ENCODE peak calls at places on chromosomes 3 and 15, in six cellular contexts. One of them, this sample, is unnamed.
A peak's percentile ranks its signal among the peaks of the same experiment; 100 is the strongest.

GRCh38 chr3:16199769-16200168 is 25.3 kb downstream of the GALNT15 start:
- DNase-seq in GM23248: no peak
- DNase-seq in NCI-H1417: no peak
- DNase-seq in activated effector memory CD4-positive, alpha-beta T cell treated with Interleukin-2 at 50 U/mL for 16 hours: no peak
- DNase-seq in H54: no peak
- DNase-seq in NCI-H510A: no peak
- DNase-seq in this sample: no peak

GRCh38 chr15:63430766-63431451 is 49.3 kb upstream of the CA12 start:
- DNase-seq in NCI-H510A: no peak
- DNase-seq in H54: no peak
- DNase-seq in activated effector memory CD4-positive, alpha-beta T cell treated with Interleukin-2 at 50 U/mL for 16 hours: no peak
- DNase-seq in GM23248: peak; percentile 40
- DNase-seq in NCI-H1417: no peak
- DNase-seq in this sample: no peak

GRCh38 chr3:99551520-99551919 is 86.9 kb upstream of the COL8A1 start:
- DNase-seq in H54: no peak
- DNase-seq in GM23248: peak; percentile 25
- DNase-seq in NCI-H510A: no peak
- DNase-seq in activated effector memory CD4-positive, alpha-beta T cell treated with Interleukin-2 at 50 U/mL for 16 hours: no peak
- DNase-seq in NCI-H1417: no peak
- DNase-seq in this sample: no peak

GRCh38 chr3:133663569-133664313 is 2.0 kb upstream of the TOPBP1 start:
- DNase-seq in NCI-H510A: peak; percentile 47
- DNase-seq in H54: peak; percentile 57
- DNase-seq in GM23248: peak; percentile 75
- DNase-seq in activated effector memory CD4-positive, alpha-beta T cell treated with Interleukin-2 at 50 U/mL for 16 hours: no peak
- DNase-seq in NCI-H1417: peak; percentile 26
- DNase-seq in this sample: peak; percentile 52

GRCh38 chr3:12049675-12050074 is 45.5 kb downstream of the SYN2 start:
- DNase-seq in activated effector memory CD4-positive, alpha-beta T cell treated with Interleukin-2 at 50 U/mL for 16 hours: no peak
- DNase-seq in NCI-H510A: no peak
- DNase-seq in H54: peak; percentile 12
- DNase-seq in GM23248: peak; percentile 45
- DNase-seq in NCI-H1417: no peak
- DNase-seq in this sample: no peak

GRCh38 chr3:171461087-171461917 is 1.1 kb upstream of the TNIK start:
- DNase-seq in activated effector memory CD4-positive, alpha-beta T cell treated with Interleukin-2 at 50 U/mL for 16 hours: peak; percentile 43
- DNase-seq in NCI-H1417: no peak
- DNase-seq in H54: no peak
- DNase-seq in GM23248: peak; percentile 49
- DNase-seq in NCI-H510A: peak; percentile 30
- DNase-seq in this sample: peak; percentile 14

GRCh38 chr15:57150066-57150865 is 226.0 kb upstream of the CGNL1 start:
- DNase-seq in activated effector memory CD4-positive, alpha-beta T cell treated with Interleukin-2 at 50 U/mL for 16 hours: no peak
- DNase-seq in NCI-H1417: no peak
- DNase-seq in H54: no peak
- DNase-seq in GM23248: no peak
- DNase-seq in NCI-H510A: no peak
- DNase-seq in this sample: no peak

GRCh38 chr15:70853855-70854668 is at the start of gene LARP6:
- DNase-seq in GM23248: peak; percentile 74
- DNase-seq in NCI-H1417: peak; percentile 87
- DNase-seq in activated effector memory CD4-positive, alpha-beta T cell treated with Interleukin-2 at 50 U/mL for 16 hours: no peak
- DNase-seq in H54: peak; percentile 30
- DNase-seq in NCI-H510A: peak; percentile 15
- DNase-seq in this sample: peak; percentile 9

GRCh38 chr3:188720215-188720614 is 451.6 kb upstream of the TPRG1 start:
- DNase-seq in NCI-H1417: no peak
- DNase-seq in activated effector memory CD4-positive, alpha-beta T cell treated with Interleukin-2 at 50 U/mL for 16 hours: no peak
- DNase-seq in GM23248: peak; percentile 13
- DNase-seq in NCI-H510A: no peak
- DNase-seq in H54: no peak
- DNase-seq in this sample: no peak

GRCh38 chr15:88257311-88257901 is 867 bp upstream of the NTRK3 start:
- DNase-seq in H54: no peak
- DNase-seq in NCI-H510A: no peak
- DNase-seq in activated effector memory CD4-positive, alpha-beta T cell treated with Interleukin-2 at 50 U/mL for 16 hours: no peak
- DNase-seq in GM23248: peak; percentile 16
- DNase-seq in NCI-H1417: peak; percentile 50
- DNase-seq in this sample: no peak

GRCh38 chr3:126484148-126484547 is 8.5 kb upstream of the ZXDC start:
- DNase-seq in NCI-H510A: no peak
- DNase-seq in H54: no peak
- DNase-seq in activated effector memory CD4-positive, alpha-beta T cell treated with Interleukin-2 at 50 U/mL for 16 hours: no peak
- DNase-seq in NCI-H1417: no peak
- DNase-seq in GM23248: no peak
- DNase-seq in this sample: no peak

GRCh38 chr3:77319711-77320110 is 279.8 kb downstream of the ROBO2 start:
- DNase-seq in H54: no peak
- DNase-seq in NCI-H510A: no peak
- DNase-seq in activated effector memory CD4-positive, alpha-beta T cell treated with Interleukin-2 at 50 U/mL for 16 hours: no peak
- DNase-seq in GM23248: peak; percentile 13
- DNase-seq in NCI-H1417: no peak
- DNase-seq in this sample: no peak

GRCh38 chr3:195196266-195196665 is 74.7 kb downstream of the XXYLT1 start:
- DNase-seq in H54: peak; percentile 61
- DNase-seq in GM23248: peak; percentile 82
- DNase-seq in NCI-H1417: no peak
- DNase-seq in activated effector memory CD4-positive, alpha-beta T cell treated with Interleukin-2 at 50 U/mL for 16 hours: no peak
- DNase-seq in NCI-H510A: no peak
- DNase-seq in this sample: no peak

GRCh38 chr15:48084759-48085420 is 35.9 kb upstream of the SLC24A5 start:
- DNase-seq in H54: no peak
- DNase-seq in GM23248: peak; percentile 32
- DNase-seq in NCI-H510A: no peak
- DNase-seq in activated effector memory CD4-positive, alpha-beta T cell treated with Interleukin-2 at 50 U/mL for 16 hours: no peak
- DNase-seq in NCI-H1417: peak; percentile 5
- DNase-seq in this sample: no peak

GRCh38 chr15:100918690-100919480 is at the start of gene LRRK1:
- DNase-seq in NCI-H510A: no peak
- DNase-seq in H54: peak; percentile 27
- DNase-seq in NCI-H1417: peak; percentile 73
- DNase-seq in activated effector memory CD4-positive, alpha-beta T cell treated with Interleukin-2 at 50 U/mL for 16 hours: no peak
- DNase-seq in GM23248: peak; percentile 70
- DNase-seq in this sample: peak; percentile 59

GRCh38 chr15:93835378-93835777 is 396.0 kb upstream of the MCTP2 start:
- DNase-seq in activated effector memory CD4-positive, alpha-beta T cell treated with Interleukin-2 at 50 U/mL for 16 hours: no peak
- DNase-seq in NCI-H510A: no peak
- DNase-seq in GM23248: no peak
- DNase-seq in H54: no peak
- DNase-seq in NCI-H1417: no peak
- DNase-seq in this sample: no peak

GRCh38 chr3:188001926-188002325 is 152.0 kb upstream of the LPP start:
- DNase-seq in NCI-H1417: no peak
- DNase-seq in NCI-H510A: no peak
- DNase-seq in GM23248: no peak
- DNase-seq in H54: no peak
- DNase-seq in activated effector memory CD4-positive, alpha-beta T cell treated with Interleukin-2 at 50 U/mL for 16 hours: no peak
- DNase-seq in this sample: no peak

GRCh38 chr15:48641416-48641815 is 4.1 kb downstream of the FBN1 start:
- DNase-seq in H54: no peak
- DNase-seq in NCI-H1417: no peak
- DNase-seq in GM23248: peak; percentile 60
- DNase-seq in activated effector memory CD4-positive, alpha-beta T cell treated with Interleukin-2 at 50 U/mL for 16 hours: no peak
- DNase-seq in NCI-H510A: no peak
- DNase-seq in this sample: no peak

GRCh38 chr15:71443538-71443937 is 328.3 kb downstream of the THSD4 start:
- DNase-seq in NCI-H510A: no peak
- DNase-seq in activated effector memory CD4-positive, alpha-beta T cell treated with Interleukin-2 at 50 U/mL for 16 hours: no peak
- DNase-seq in NCI-H1417: peak; percentile 60
- DNase-seq in H54: no peak
- DNase-seq in GM23248: peak; percentile 66
- DNase-seq in this sample: no peak

GRCh38 chr3:43960448-43960840 is 269.7 kb downstream of the ABHD5 start:
- DNase-seq in H54: no peak
- DNase-seq in activated effector memory CD4-positive, alpha-beta T cell treated with Interleukin-2 at 50 U/mL for 16 hours: no peak
- DNase-seq in NCI-H510A: peak; percentile 32
- DNase-seq in NCI-H1417: no peak
- DNase-seq in GM23248: peak; percentile 13
- DNase-seq in this sample: no peak

GRCh38 chr3:16399473-16399872 is 114.0 kb downstream of the RFTN1 start:
- DNase-seq in H54: peak; percentile 35
- DNase-seq in GM23248: peak; percentile 83
- DNase-seq in NCI-H510A: peak; percentile 2
- DNase-seq in activated effector memory CD4-positive, alpha-beta T cell treated with Interleukin-2 at 50 U/mL for 16 hours: no peak
- DNase-seq in NCI-H1417: no peak
- DNase-seq in this sample: no peak

GRCh38 chr3:171169443-171169842 is 142.9 kb upstream of the SLC2A2 start:
- DNase-seq in NCI-H1417: no peak
- DNase-seq in H54: no peak
- DNase-seq in activated effector memory CD4-positive, alpha-beta T cell treated with Interleukin-2 at 50 U/mL for 16 hours: no peak
- DNase-seq in NCI-H510A: no peak
- DNase-seq in GM23248: no peak
- DNase-seq in this sample: no peak

GRCh38 chr3:115022835-115023398 is 124.2 kb downstream of the ZBTB20 start:
- DNase-seq in H54: no peak
- DNase-seq in NCI-H1417: no peak
- DNase-seq in NCI-H510A: no peak
- DNase-seq in GM23248: no peak
- DNase-seq in activated effector memory CD4-positive, alpha-beta T cell treated with Interleukin-2 at 50 U/mL for 16 hours: no peak
- DNase-seq in this sample: no peak

GRCh38 chr15:90291679-90292356 is 26.3 kb downstream of the NGRN start:
- DNase-seq in GM23248: peak; percentile 36
- DNase-seq in H54: peak; percentile 10
- DNase-seq in NCI-H510A: no peak
- DNase-seq in activated effector memory CD4-positive, alpha-beta T cell treated with Interleukin-2 at 50 U/mL for 16 hours: no peak
- DNase-seq in NCI-H1417: peak; percentile 46
- DNase-seq in this sample: no peak